ENCODE peak calls at places on chromosomes 2 and 18, in seven cellular contexts. X is CD4-positive, alpha-beta T cell; F is neural crest cell; N is thoracic aorta; C is mammary epithelial cell; W is GM20000; A is tibial nerve. J is an unnamed sample.

GRCh38 chr2:111669928-111670695 is 213.9 kb downstream of the ANAPC1 start:
- DNase-seq in X (no peak), F (no peak), N (no peak), C (no peak), W (no peak), A (no peak), J (no peak)

GRCh38 chr2:226227341-226227740 is 572.3 kb downstream of the IRS1 start:
- DNase-seq in X (no peak), F (no peak), N (no peak), C (no peak), W (no peak), A (no peak), J (no peak)

GRCh38 chr2:107585851-107586250 is 240.8 kb upstream of the RGPD4 start:
- DNase-seq in X (no peak), F (no peak), N (no peak), C (peak; percentile 23), W (no peak), A (no peak), J (no peak)

GRCh38 chr18:58863539-58864145 is 1.0 kb upstream of the ZNF532 start:
- DNase-seq in X (peak; percentile 26), F (peak; percentile 46), N (no peak), C (no peak), W (peak; percentile 80), A (no peak), J (peak; percentile 52)

GRCh38 chr2:112843836-112844235 is 7.3 kb upstream of the IL1B start:
- DNase-seq in X (no peak), F (no peak), N (no peak), C (no peak), W (no peak), A (no peak), J (no peak)

GRCh38 chr2:20224716-20225293 is at the start of gene SDC1:
- DNase-seq in X (no peak), F (peak; percentile 56), N (no peak), C (peak; percentile 77), W (peak; percentile 64), A (no peak), J (no peak)

GRCh38 chr18:47987456-47987735 is 56.9 kb upstream of the SMAD2 start:
- DNase-seq in X (no peak), F (no peak), N (no peak), C (no peak), W (no peak), A (no peak), J (no peak)

GRCh38 chr2:2536416-2537056 is 205.5 kb upstream of the MYT1L start:
- DNase-seq in X (no peak), F (no peak), N (no peak), C (no peak), W (no peak), A (no peak), J (no peak)

GRCh38 chr18:36828157-36828629 is 609 bp downstream of the TPGS2 start:
- DNase-seq in X (peak; percentile 9), F (peak; percentile 13), N (no peak), C (peak; percentile 55), W (no peak), A (no peak), J (no peak)

GRCh38 chr18:58541789-58542425 is 87.0 kb downstream of the ALPK2 start:
- DNase-seq in X (peak; percentile 21), F (no peak), N (no peak), C (peak; percentile 98), W (peak; percentile 54), A (no peak), J (peak; percentile 54)

GRCh38 chr2:238409341-238410200 is 17.2 kb upstream of the ASB1 start:
- DNase-seq in X (no peak), F (no peak), N (no peak), C (no peak), W (no peak), A (no peak), J (no peak)

GRCh38 chr2:70442301-70443077 is 111.1 kb downstream of the TGFA start:
- DNase-seq in X (no peak), F (no peak), N (no peak), C (no peak), W (no peak), A (no peak), J (no peak)

GRCh38 chr2:198717451-198717850 is 740.3 kb downstream of the SATB2 start:
- DNase-seq in X (no peak), F (no peak), N (no peak), C (no peak), W (no peak), A (no peak), J (no peak)

GRCh38 chr2:48779019-48779418 is 23.5 kb upstream of the LHCGR start:
- DNase-seq in X (no peak), F (no peak), N (no peak), C (no peak), W (no peak), A (no peak), J (no peak)

GRCh38 chr2:191965733-191966132 is 118.8 kb upstream of the CAVIN2 start:
- DNase-seq in X (no peak), F (no peak), N (no peak), C (no peak), W (no peak), A (no peak), J (no peak)
- TF ChIP-seq CTCF in X (no peak), F (no peak), N (no peak), C (no peak), W (no peak), A (no peak), J (no peak)

GRCh38 chr2:7377861-7378569 is 460.8 kb downstream of the RNF144A start:
- DNase-seq in X (no peak), F (no peak), N (no peak), C (peak; percentile 23), W (no peak), A (no peak), J (no peak)
- TF ChIP-seq CTCF in X (no peak), F (peak; percentile 46), N (no peak), C (no peak), W (no peak), A (no peak), J (no peak)

DNA sequence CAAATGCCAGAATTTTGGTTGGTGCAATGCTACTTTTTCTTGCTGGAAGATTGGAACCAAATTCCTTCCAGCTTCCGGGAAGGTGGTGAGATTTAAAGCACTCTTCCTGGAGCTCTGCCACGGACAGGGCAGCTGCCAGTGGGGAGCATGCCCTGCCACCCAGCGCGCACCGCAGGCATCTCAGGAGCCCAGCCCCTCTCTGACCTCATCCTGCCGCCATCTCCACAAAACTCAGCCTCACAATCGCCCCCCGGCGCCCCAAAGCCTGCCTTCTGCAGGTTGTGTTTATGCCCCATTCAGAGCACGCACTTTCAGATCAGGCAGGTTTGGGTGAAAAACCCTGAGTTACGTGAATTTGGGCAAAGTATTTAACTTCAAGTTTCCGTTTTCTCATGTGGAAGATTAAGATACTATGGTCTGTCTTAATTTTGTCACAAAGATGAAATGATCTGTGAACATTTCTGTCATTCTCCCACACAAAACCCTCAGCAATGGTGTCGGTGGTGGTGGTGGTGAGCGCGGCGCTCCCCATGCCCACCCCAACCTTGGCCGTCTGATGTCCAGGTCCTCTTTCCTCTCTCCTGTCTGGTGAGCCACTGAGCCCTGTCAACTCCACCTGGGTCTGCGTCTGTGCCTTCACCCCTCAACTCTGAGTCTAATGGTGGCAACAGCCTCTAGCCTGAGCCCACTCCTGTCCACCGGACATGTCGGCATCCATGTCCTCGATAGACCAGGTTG is 282.8 kb upstream of the SALL3 start:
- DNase-seq in X (no peak), F (no peak), N (no peak), C (no peak), W (no peak), A (no peak), J (no peak)
- TF ChIP-seq CTCF in X (no peak), F (no peak), N (no peak), C (no peak), W (no peak), A (no peak), J (no peak)

DNA sequence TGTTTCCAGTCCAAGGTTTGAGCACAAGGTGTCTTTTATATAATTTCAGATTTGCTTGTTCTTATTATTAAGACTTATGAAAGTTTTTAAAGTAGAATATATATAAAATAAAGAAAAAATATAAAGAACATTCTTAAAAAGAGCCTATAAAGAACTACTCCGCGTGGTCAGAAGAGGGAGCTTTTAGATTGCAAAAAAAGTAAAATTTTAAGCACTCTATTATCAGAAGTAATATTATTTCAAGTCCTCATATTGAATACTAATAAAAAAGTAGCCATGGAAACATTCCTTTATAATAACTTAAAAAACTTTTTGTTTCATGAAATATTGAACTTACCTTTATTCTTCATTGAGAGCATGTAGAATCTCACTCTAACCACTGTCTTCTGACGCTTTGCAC is 51.4 kb downstream of the LINC00305 start:
- DNase-seq in X (no peak), F (no peak), N (no peak), C (no peak), W (no peak), A (no peak), J (no peak)
- TF ChIP-seq CTCF in X (no peak), F (peak; percentile 71), N (no peak), C (peak; percentile 5), W (no peak), A (no peak), J (no peak)

GRCh38 chr2:7118606-7119503 is 201.6 kb downstream of the RNF144A start:
- DNase-seq in X (no peak), F (peak; percentile 26), N (no peak), C (peak; percentile 11), W (peak; percentile 24), A (no peak), J (peak; percentile 27)
- TF ChIP-seq CTCF in X (no peak), F (peak; percentile 76), N (peak; percentile 39), C (peak; percentile 67), W (peak; percentile 15), A (peak; percentile 43), J (peak; percentile 44)

GRCh38 chr2:239736358-239737143 is 288.6 kb downstream of the NDUFA10 start:
- DNase-seq in X (no peak), F (no peak), N (no peak), C (no peak), W (no peak), A (no peak), J (no peak)
- TF ChIP-seq CTCF in X (no peak), F (no peak), N (no peak), C (no peak), W (no peak), A (no peak), J (no peak)

GRCh38 chr18:33918571-33918970 is 306.1 kb downstream of the NOL4 start:
- DNase-seq in X (no peak), F (no peak), N (no peak), C (no peak), W (no peak), A (no peak), J (no peak)

GRCh38 chr18:33914399-33914798 is 310.3 kb downstream of the NOL4 start:
- DNase-seq in X (no peak), F (no peak), N (no peak), C (peak; percentile 67), W (no peak), A (no peak), J (no peak)

GRCh38 chr18:33916200-33916599 is 308.5 kb downstream of the NOL4 start:
- DNase-seq in X (no peak), F (no peak), N (no peak), C (no peak), W (no peak), A (no peak), J (no peak)
- TF ChIP-seq CTCF in X (no peak), F (peak; percentile 38), N (no peak), C (no peak), W (no peak), A (no peak), J (no peak)